ENCODE peak calls at places on chromosomes 16 and 17, in seven cellular contexts. Q, S, L, X, M, O and Z are unnamed samples.

GRCh38 chr17:48915459-48916282 is 7.5 kb downstream of the UBE2Z start:
- DNase-seq in Q (peak), S (peak), L (peak), X (peak), M (no peak), O (no peak), Z (no peak)

GRCh38 chr17:40095944-40096791 is 4.2 kb downstream of the NR1D1 start:
- DNase-seq in Q (no peak), S (peak), L (peak), X (peak), M (no peak), O (no peak), Z (no peak)

GRCh38 chr17:2511138-2511461 is 588 bp downstream of the METTL16 start:
- DNase-seq in Q (no peak), S (no peak), L (no peak), X (no peak), M (no peak), O (no peak), Z (no peak)

GRCh38 chr16:2244926-2245795 is 6.2 kb downstream of the ECI1 start:
- DNase-seq in Q (no peak), S (no peak), L (no peak), X (no peak), M (no peak), O (no peak), Z (no peak)

GRCh38 chr16:69143116-69143515 is 10.7 kb downstream of the UTP4 start:
- DNase-seq in Q (no peak), S (no peak), L (no peak), X (no peak), M (peak), O (no peak), Z (no peak)

GRCh38 chr17:2786176-2786881 is 9.9 kb upstream of the RAP1GAP2 start:
- DNase-seq in Q (peak), S (peak), L (peak), X (peak), M (peak), O (peak), Z (peak)

GRCh38 chr17:57577751-57578607 is 167.1 kb downstream of the CCDC182 start:
- DNase-seq in Q (peak), S (no peak), L (peak), X (no peak), M (peak), O (peak), Z (peak)

GRCh38 chr17:67559381-67559966 is 158.3 kb upstream of the NOL11 start:
- DNase-seq in Q (no peak), S (no peak), L (no peak), X (peak), M (no peak), O (no peak), Z (no peak)

GRCh38 chr17:55601874-55602364 is 90.7 kb upstream of the SMIM36 start:
- DNase-seq in Q (peak), S (no peak), L (peak), X (peak), M (peak), O (no peak), Z (no peak)

GRCh38 chr16:49589721-49590120 is 216.1 kb downstream of the C16orf78 start:
- DNase-seq in Q (no peak), S (no peak), L (no peak), X (no peak), M (no peak), O (no peak), Z (no peak)

GRCh38 chr16:61792194-61792904 is 243.9 kb downstream of the CDH8 start:
- DNase-seq in Q (peak), S (no peak), L (no peak), X (no peak), M (no peak), O (no peak), Z (no peak)

GRCh38 chr17:40344321-40345160 is 20.0 kb downstream of the GJD3 start:
- DNase-seq in Q (no peak), S (no peak), L (no peak), X (no peak), M (no peak), O (peak), Z (no peak)

GRCh38 chr17:35046740-35047283 is 16.7 kb downstream of the RFFL start:
- DNase-seq in Q (peak), S (peak), L (peak), X (peak), M (peak), O (no peak), Z (no peak)

GRCh38 chr17:45225964-45226530 is 4.4 kb downstream of the FMNL1 start:
- DNase-seq in Q (no peak), S (peak), L (no peak), X (peak), M (no peak), O (no peak), Z (peak)

GRCh38 chr16:86532526-86532815 is 22.1 kb downstream of the FOXF1 start:
- DNase-seq in Q (no peak), S (no peak), L (no peak), X (no peak), M (no peak), O (no peak), Z (no peak)

GRCh38 chr17:79845601-79845949 is 6.3 kb upstream of the CBX4 start:
- DNase-seq in Q (peak), S (no peak), L (no peak), X (no peak), M (no peak), O (peak), Z (no peak)
- TF ChIP-seq CTCF in Q (no peak), S (no peak), L (no peak), X (no peak), M (no peak), O (no peak), Z (no peak)

GRCh38 chr17:78981010-78981888 is 1.5 kb upstream of the LGALS3BP start:
- DNase-seq in Q (no peak), S (no peak), L (no peak), X (no peak), M (no peak), O (no peak), Z (no peak)

GRCh38 chr17:78980624-78980972 is 875 bp upstream of the LGALS3BP start:
- DNase-seq in Q (no peak), S (no peak), L (no peak), X (no peak), M (no peak), O (no peak), Z (no peak)

GRCh38 chr17:78977681-78977943 is 2.1 kb downstream of the LGALS3BP start:
- DNase-seq in Q (no peak), S (no peak), L (no peak), X (no peak), M (no peak), O (no peak), Z (no peak)

GRCh38 chr17:78977992-78978973 is 1.4 kb downstream of the LGALS3BP start:
- DNase-seq in Q (no peak), S (no peak), L (no peak), X (no peak), M (no peak), O (no peak), Z (no peak)

DNA sequence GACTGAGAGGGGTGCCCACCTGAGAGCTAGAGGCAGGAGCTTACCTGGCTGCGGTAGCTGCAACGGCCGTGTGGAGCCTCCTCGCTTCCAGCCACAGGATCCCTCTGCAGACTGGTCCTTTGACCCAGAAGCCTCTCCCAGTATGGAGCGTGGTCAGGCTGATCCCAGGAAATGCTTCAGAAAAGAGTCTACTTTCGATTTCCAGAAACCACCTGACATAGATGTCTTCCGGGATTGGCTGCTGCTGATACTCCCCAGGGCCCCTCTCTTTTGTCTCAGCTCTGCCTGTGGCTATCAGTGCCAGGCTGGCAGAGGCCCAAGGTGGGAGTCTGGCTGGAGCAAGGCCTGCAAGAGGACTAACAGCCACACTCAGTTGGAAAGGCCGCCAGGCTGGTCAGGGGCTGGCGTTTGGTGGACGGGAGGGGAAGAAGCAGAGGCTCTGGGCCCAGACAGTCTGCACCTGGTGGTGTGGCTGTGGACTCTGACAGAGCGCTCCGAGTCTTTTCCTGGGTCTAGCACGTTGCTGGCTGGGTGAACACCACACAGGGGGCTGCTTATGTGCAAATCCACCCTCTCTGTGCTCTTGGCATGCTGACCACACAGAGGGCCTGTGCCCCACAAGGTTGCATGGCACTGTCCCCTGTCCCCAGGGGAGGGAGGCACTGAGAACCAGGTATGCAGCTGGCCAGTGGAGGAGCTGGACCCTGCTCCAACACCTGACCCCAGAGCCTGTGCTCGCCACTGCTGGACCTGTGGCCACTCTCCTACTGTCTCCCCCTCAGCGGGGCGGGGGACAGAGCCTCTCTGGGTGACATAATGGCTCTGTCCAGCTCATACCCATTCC is at the start of gene LGALS3BP:
- DNase-seq in Q (peak), S (no peak), L (peak), X (peak), M (peak), O (peak), Z (no peak)
- TF ChIP-seq CTCF in Q (no peak), S (no peak), L (no peak), X (no peak), M (no peak), O (no peak), Z (no peak)

DNA sequence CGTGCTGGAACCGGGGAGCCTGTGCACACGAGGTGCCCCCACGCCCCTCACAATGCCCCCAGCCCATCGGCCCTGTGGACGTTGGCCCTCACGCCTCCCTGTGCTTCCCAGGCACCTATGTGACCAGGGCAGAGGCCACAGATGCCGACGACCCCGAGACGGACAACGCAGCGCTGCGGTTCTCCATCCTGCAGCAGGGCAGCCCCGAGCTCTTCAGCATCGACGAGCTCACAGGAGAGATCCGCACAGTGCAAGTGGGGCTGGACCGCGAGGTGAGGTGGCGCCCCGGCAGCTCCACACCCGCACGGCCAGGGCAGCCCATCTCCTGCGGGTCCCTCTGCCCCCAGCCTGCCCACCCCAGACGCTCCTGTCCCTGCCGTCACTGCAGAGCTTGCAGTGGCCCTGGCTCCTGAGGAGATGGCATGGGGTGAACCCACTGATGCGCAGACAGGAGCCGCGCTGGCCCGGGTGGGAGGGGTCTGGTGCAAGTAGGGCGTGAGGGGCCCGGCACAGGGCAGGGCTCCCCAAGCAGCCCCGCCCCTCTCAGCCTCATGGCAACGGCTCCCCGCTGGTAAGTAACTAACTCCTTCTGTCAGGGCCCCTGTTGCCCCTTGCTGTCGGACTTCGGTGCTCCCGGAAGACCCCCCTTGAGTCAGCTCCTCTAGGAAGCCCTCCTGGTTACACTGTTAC is 13.7 kb downstream of the CDH15 start:
- DNase-seq in Q (no peak), S (no peak), L (no peak), X (peak), M (peak), O (no peak), Z (no peak)
- TF ChIP-seq CTCF in Q (no peak), S (no peak), L (no peak), X (no peak), M (no peak), O (no peak), Z (no peak)

GRCh38 chr16:9479008-9479407 is 387.6 kb downstream of the HAPSTR1 start:
- DNase-seq in Q (no peak), S (no peak), L (no peak), X (no peak), M (no peak), O (no peak), Z (no peak)
- TF ChIP-seq CTCF in Q (no peak), S (no peak), L (no peak), X (no peak), M (no peak), O (no peak), Z (no peak)

DNA sequence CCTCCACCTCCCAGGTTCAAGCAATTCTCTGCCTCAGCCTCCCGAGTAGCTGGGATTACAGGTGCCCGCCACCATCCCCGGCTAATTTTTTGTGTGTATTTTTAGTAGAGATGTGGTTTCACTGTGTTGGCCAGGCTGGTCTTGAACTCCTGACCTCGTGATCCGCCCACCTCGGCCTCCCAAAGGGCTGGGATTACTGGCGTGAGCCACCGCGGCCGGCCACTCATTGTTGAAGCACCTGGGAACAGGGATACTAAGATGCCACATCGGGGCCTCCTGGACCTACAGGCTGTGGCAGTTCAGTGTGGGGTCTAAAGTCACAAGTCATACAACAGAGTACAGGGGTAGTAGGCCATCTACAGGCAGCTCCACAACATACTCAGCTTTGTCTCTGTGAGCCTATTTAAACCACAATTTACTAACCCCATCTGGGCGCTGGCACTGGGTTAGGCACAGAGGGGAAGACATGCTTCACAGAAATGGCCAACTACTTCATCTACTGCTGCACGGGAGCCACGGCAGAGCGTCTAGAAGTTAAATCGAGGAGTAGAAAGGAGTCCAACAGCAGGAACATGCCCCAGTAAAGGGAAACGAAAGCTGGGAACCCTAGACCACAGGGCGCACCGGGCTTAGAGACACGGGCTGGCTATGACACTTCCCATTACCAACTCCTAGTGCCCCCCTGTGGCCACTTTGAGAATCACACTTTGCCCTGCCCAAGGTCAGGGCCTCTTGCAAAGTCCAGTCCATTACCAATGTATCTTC is 4.3 kb downstream of the VAMP2 start:
- DNase-seq in Q (peak), S (no peak), L (peak), X (peak), M (peak), O (peak), Z (peak)
- TF ChIP-seq CTCF in Q (peak), S (peak), L (peak), X (peak), M (peak), O (peak), Z (peak)

DNA sequence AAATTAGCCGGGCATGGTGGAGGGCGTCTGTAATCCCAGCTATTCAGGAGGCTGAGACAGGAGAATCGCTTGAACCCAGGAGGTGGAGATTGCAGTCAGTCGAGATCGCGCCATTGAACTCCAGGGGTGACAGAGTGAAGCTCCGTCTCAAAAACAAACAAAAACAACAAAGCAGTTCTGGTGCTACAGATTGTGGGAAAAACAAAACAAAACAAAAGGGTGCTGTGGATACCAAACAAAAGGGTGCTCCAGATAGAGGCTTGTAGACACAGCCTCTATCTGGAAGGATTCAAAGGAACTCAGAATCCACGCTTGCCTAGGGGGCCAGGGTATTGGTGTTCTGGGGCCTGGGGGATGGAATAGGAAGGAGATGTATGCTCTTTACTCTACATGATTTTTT is 2.5 kb downstream of the MYLK3 start:
- DNase-seq in Q (no peak), S (no peak), L (no peak), X (no peak), M (no peak), O (no peak), Z (no peak)
- TF ChIP-seq CTCF in Q (no peak), S (no peak), L (no peak), X (no peak), M (no peak), O (no peak), Z (no peak)

GRCh38 chr17:17603178-17603894 is 11.8 kb upstream of the PEMT start:
- DNase-seq in Q (no peak), S (no peak), L (no peak), X (no peak), M (no peak), O (no peak), Z (no peak)
- TF ChIP-seq CTCF in Q (no peak), S (no peak), L (no peak), X (no peak), M (no peak), O (no peak), Z (no peak)

GRCh38 chr17:12187658-12188057 is 167.0 kb downstream of the MAP2K4 start:
- DNase-seq in Q (no peak), S (no peak), L (no peak), X (no peak), M (no peak), O (no peak), Z (no peak)

GRCh38 chr17:12195418-12195817 is 174.7 kb downstream of the MAP2K4 start:
- DNase-seq in Q (no peak), S (no peak), L (no peak), X (no peak), M (no peak), O (no peak), Z (no peak)

GRCh38 chr17:12193336-12193735 is 172.7 kb downstream of the MAP2K4 start:
- DNase-seq in Q (no peak), S (no peak), L (no peak), X (no peak), M (no peak), O (no peak), Z (no peak)
- TF ChIP-seq CTCF in Q (no peak), S (no peak), L (no peak), X (no peak), M (no peak), O (no peak), Z (no peak)